ENCODE peak calls at places on chromosomes 2 and 18, in five cellular contexts. Q is central memory CD4-positive, alpha-beta T cell; S is stimulated activated CD8-positive, alpha-beta memory T cell treated with anti-CD3 and anti-CD28 coated beads, Interleukin-4, amount 100 ng/mL, for 1 hour; C is HS-5; Z is stimulated activated CD4-positive, alpha-beta T cell treated with anti-CD3 and anti-CD28 coated beads, TNF-alpha, amount 100 ng/mL, for 48 hours. L is an unnamed sample.

GRCh38 chr2:101980368-101980767 is 11.4 kb upstream of the IL1R2 start:
- DNase-seq in Z (no peak), Q (no peak), C (no peak), S (no peak), L (no peak)

GRCh38 chr18:63788447-63789096 is 13.4 kb downstream of the SERPINB7 start:
- DNase-seq in C (peak), Q (no peak), S (peak), Z (peak), L (peak)

GRCh38 chr2:236592821-236593220 is 23.2 kb downstream of the ACKR3 start:
- DNase-seq in Z (no peak), C (no peak), Q (no peak), S (no peak), L (no peak)

GRCh38 chr2:224195954-224196571 is 157.0 kb upstream of the SERPINE2 start:
- DNase-seq in Z (no peak), Q (no peak), C (no peak), S (no peak), L (no peak)

GRCh38 chr2:61538920-61539559 is 884 bp upstream of the XPO1 start:
- DNase-seq in Q (peak), S (peak), Z (peak), C (peak), L (no peak)

GRCh38 chr2:158932246-158932645 is 36.2 kb upstream of the TANC1 start:
- DNase-seq in C (no peak), Q (no peak), S (no peak), Z (no peak), L (no peak)

GRCh38 chr2:45612741-45613140 is 1.7 kb upstream of the SRBD1 start:
- DNase-seq in S (no peak), Q (no peak), Z (no peak), C (no peak), L (no peak)

GRCh38 chr2:9556121-9556869 is 665 bp upstream of the ADAM17 start:
- DNase-seq in Q (peak), Z (no peak), S (no peak), C (no peak), L (no peak)

GRCh38 chr2:229970406-229970805 is 48.1 kb downstream of the FBXO36 start:
- DNase-seq in Q (no peak), Z (no peak), S (no peak), C (no peak), L (no peak)

GRCh38 chr2:233600361-233600760 is 17.1 kb upstream of the UGT1A8 start:
- DNase-seq in Z (no peak), S (no peak), Q (no peak), C (no peak), L (no peak)

GRCh38 chr2:120269076-120269744 is 16.6 kb downstream of the RALB start:
- DNase-seq in S (no peak), C (no peak), Q (no peak), Z (no peak), L (no peak)

GRCh38 chr2:128409326-128410034 is 90.8 kb upstream of the HS6ST1 start:
- DNase-seq in C (no peak), S (no peak), Q (no peak), Z (no peak), L (no peak)

GRCh38 chr2:42624047-42624446 is 55.6 kb downstream of the MTA3 start:
- DNase-seq in C (no peak), S (no peak), Z (no peak), Q (no peak), L (no peak)

GRCh38 chr18:29164020-29164706 is 987.2 kb upstream of the CDH2 start:
- DNase-seq in S (no peak), C (peak), Q (no peak), Z (no peak), L (peak)

GRCh38 chr2:10889741-10890215 is 22.0 kb upstream of the KCNF1 start:
- DNase-seq in Z (no peak), Q (no peak), C (no peak), S (no peak), L (no peak)

GRCh38 chr18:61946449-61946848 is 53.6 kb upstream of the RNF152 start:
- DNase-seq in C (no peak), Q (no peak), Z (no peak), S (no peak), L (no peak)